ENCODE peak calls at places on chromosomes 11 and 22, in six cellular contexts. One of them, this sample, is unnamed.

GRCh38 chr11:395866-396265 is 1.9 kb downstream of the PKP3 start:
- DNase-seq in pons: no peak
- DNase-seq in glutamatergic neuron: no peak
- DNase-seq in central memory CD4-positive, alpha-beta T cell: no peak
- DNase-seq in left ventricle myocardium inferior: no peak
- DNase-seq in kidney epithelial cell: no peak
- DNase-seq in this sample: no peak

GRCh38 chr11:76385903-76386302 is 4.8 kb downstream of the GVQW3 start:
- DNase-seq in pons: no peak
- DNase-seq in glutamatergic neuron: no peak
- DNase-seq in central memory CD4-positive, alpha-beta T cell: no peak
- DNase-seq in left ventricle myocardium inferior: no peak
- DNase-seq in kidney epithelial cell: peak
- DNase-seq in this sample: no peak

GRCh38 chr11:63553759-63554158 is 9.4 kb downstream of the PLAAT2 start:
- DNase-seq in pons: no peak
- DNase-seq in glutamatergic neuron: no peak
- DNase-seq in central memory CD4-positive, alpha-beta T cell: peak
- DNase-seq in left ventricle myocardium inferior: no peak
- DNase-seq in kidney epithelial cell: no peak
- DNase-seq in this sample: no peak

GRCh38 chr11:14300661-14301304 is 58.2 kb downstream of the RRAS2 start:
- DNase-seq in pons: peak
- DNase-seq in glutamatergic neuron: peak
- DNase-seq in central memory CD4-positive, alpha-beta T cell: peak
- DNase-seq in left ventricle myocardium inferior: no peak
- DNase-seq in kidney epithelial cell: no peak
- DNase-seq in this sample: peak

GRCh38 chr22:46303347-46303965 is 6.8 kb downstream of the GTSE1 start:
- DNase-seq in pons: no peak
- DNase-seq in glutamatergic neuron: no peak
- DNase-seq in central memory CD4-positive, alpha-beta T cell: no peak
- DNase-seq in left ventricle myocardium inferior: no peak
- DNase-seq in kidney epithelial cell: peak
- DNase-seq in this sample: no peak

GRCh38 chr11:77294040-77294439 is 7.4 kb downstream of the GDPD4 start:
- DNase-seq in pons: no peak
- DNase-seq in glutamatergic neuron: no peak
- DNase-seq in central memory CD4-positive, alpha-beta T cell: no peak
- DNase-seq in left ventricle myocardium inferior: no peak
- DNase-seq in kidney epithelial cell: no peak
- DNase-seq in this sample: no peak

GRCh38 chr11:6472934-6473333 is 807 bp downstream of the TRIM3 start:
- DNase-seq in pons: no peak
- DNase-seq in glutamatergic neuron: peak
- DNase-seq in central memory CD4-positive, alpha-beta T cell: no peak
- DNase-seq in left ventricle myocardium inferior: no peak
- DNase-seq in kidney epithelial cell: no peak
- DNase-seq in this sample: no peak

GRCh38 chr11:106101797-106102196 is 24.3 kb downstream of the AASDHPPT start:
- DNase-seq in pons: no peak
- DNase-seq in glutamatergic neuron: no peak
- DNase-seq in central memory CD4-positive, alpha-beta T cell: no peak
- DNase-seq in left ventricle myocardium inferior: no peak
- DNase-seq in kidney epithelial cell: no peak
- DNase-seq in this sample: no peak

GRCh38 chr11:2301631-2302272 is at the start of the genes C11orf21 and TSPAN32:
- DNase-seq in pons: peak
- DNase-seq in glutamatergic neuron: no peak
- DNase-seq in central memory CD4-positive, alpha-beta T cell: peak
- DNase-seq in left ventricle myocardium inferior: peak
- DNase-seq in kidney epithelial cell: no peak
- DNase-seq in this sample: no peak